ENCODE peak calls at places on chromosomes 6 and 20, in four cellular contexts. A, E, Q and K are unnamed samples.

GRCh38 chr6:73006161-73006560 is 219.1 kb downstream of the KHDC1L start:
- DNase-seq in A (no peak), E (no peak), Q (no peak), K (no peak)

GRCh38 chr6:57252975-57253374 is 30.9 kb upstream of the RAB23 start:
- DNase-seq in A (no peak), E (no peak), Q (no peak), K (no peak)

GRCh38 chr6:150290429-150290828 is 78.4 kb upstream of the IYD start:
- DNase-seq in A (no peak), E (no peak), Q (no peak), K (no peak)

GRCh38 chr6:52049252-52050050 is 38.0 kb downstream of the PKHD1 start:
- DNase-seq in A (peak; percentile 14), E (no peak), Q (no peak), K (no peak)

GRCh38 chr20:48718914-48719578 is 108.8 kb downstream of the PREX1 start:
- DNase-seq in A (peak; percentile 21), E (no peak), Q (no peak), K (no peak)

GRCh38 chr6:105769987-105770386 is 316.1 kb upstream of the PRDM1 start:
- DNase-seq in A (no peak), E (no peak), Q (no peak), K (no peak)

GRCh38 chr6:53290547-53291510 is 57.9 kb downstream of the ELOVL5 start:
- DNase-seq in A (peak; percentile 81), E (no peak), Q (no peak), K (no peak)

GRCh38 chr6:94254689-94255088 is 835.3 kb upstream of the EPHA7 start:
- DNase-seq in A (no peak), E (no peak), Q (no peak), K (no peak)

GRCh38 chr6:225121-225721 is 67.1 kb upstream of the DUSP22 start:
- DNase-seq in A (peak; percentile 24), E (no peak), Q (peak; percentile 50), K (no peak)

GRCh38 chr20:57559286-57559627 is 1.7 kb upstream of the PCK1 start:
- DNase-seq in A (no peak), E (no peak), Q (no peak), K (no peak)
- H3K27me3 ChIP-seq in A (peaks cover 2% of the 10 kb centered on the region), E (no peaks in the 10 kb centered on the region), Q (peaks cover 6% of the 10 kb centered on the region), K (no peaks in the 10 kb centered on the region)

DNA sequence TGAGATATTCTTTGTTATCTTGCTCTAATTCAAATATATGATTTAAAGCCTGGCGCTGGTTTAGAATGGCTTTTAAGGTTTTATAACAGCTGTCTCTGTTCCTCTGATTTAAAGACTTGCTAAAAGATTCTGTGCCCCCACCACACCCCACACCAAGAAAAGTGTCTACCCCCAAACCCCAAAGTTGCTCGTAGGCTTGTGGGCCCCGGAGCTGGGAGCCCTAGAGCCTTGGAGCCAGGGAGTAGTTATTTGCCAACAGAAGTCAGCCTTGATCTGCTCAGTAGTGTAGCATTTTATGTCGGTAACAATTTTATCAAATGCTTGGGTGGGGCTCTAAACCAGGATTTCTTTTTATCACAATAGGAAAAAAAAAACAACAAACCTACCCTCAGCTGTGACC is 105.2 kb upstream of the TRAF3IP2 start:
- DNase-seq in A (no peak), E (no peak), Q (no peak), K (no peak)
- H3K27ac ChIP-seq in A (peak overlapping the region; percentile 70), E (peak overlapping the region; percentile 3), Q (no peak overlapping the region), K (no peak overlapping the region)

GRCh38 chr6:2117447-2117846 is 128.0 kb downstream of the GMDS start:
- DNase-seq in A (no peak), E (no peak), Q (no peak), K (no peak)
- H3K27me3 ChIP-seq in A (no peaks in the 10 kb centered on the region), E (no peaks in the 10 kb centered on the region), Q (no peaks in the 10 kb centered on the region), K (no peaks in the 10 kb centered on the region)

GRCh38 chr6:152380351-152380767 is 256.8 kb downstream of the SYNE1 start:
- DNase-seq in A (no peak), E (no peak), Q (no peak), K (peak; percentile 25)
- H3K27ac ChIP-seq in A (no peak overlapping the region), E (peak overlapping the region; percentile 49), Q (peak overlapping the region; percentile 78), K (peak overlapping the region; percentile 95)

GRCh38 chr20:45538209-45538798 is 978 bp downstream of the WFDC6 start:
- DNase-seq in A (no peak), E (no peak), Q (no peak), K (no peak)
- H3K27me3 ChIP-seq in A (no peaks in the 10 kb centered on the region), E (peaks cover 50% of the 10 kb centered on the region), Q (peaks cover 10% of the 10 kb centered on the region), K (no peaks in the 10 kb centered on the region)